ENCODE peak calls at places on chromosomes 16 and 17, in five cellular contexts. C, F, K, D and H are unnamed samples.

GRCh38 chr16:85944572-85945423 is 45.8 kb downstream of the IRF8 start:
- DNase-seq in C (no peak), F (no peak), K (no peak), D (no peak), H (no peak)

GRCh38 chr16:27598226-27598625 is 48.3 kb downstream of the KATNIP start:
- DNase-seq in C (no peak), F (no peak), K (no peak), D (no peak), H (no peak)

GRCh38 chr17:4597975-4598374 is 13.6 kb downstream of the SMTNL2 start:
- DNase-seq in C (no peak), F (no peak), K (no peak), D (no peak), H (peak; percentile 78)

GRCh38 chr17:17570207-17570797 is 21.2 kb downstream of the PEMT start:
- DNase-seq in C (no peak), F (peak; percentile 56), K (no peak), D (no peak), H (no peak)

GRCh38 chr17:63332286-63332685 is 113.8 kb downstream of the CYB561 start:
- DNase-seq in C (no peak), F (no peak), K (no peak), D (no peak), H (no peak)

GRCh38 chr16:75252049-75252864 is 833 bp upstream of the BCAR1 start:
- DNase-seq in C (no peak), F (no peak), K (no peak), D (no peak), H (peak; percentile 67)

GRCh38 chr16:86821933-86822332 is 243.6 kb downstream of the FOXL1 start:
- DNase-seq in C (no peak), F (no peak), K (no peak), D (no peak), H (no peak)

GRCh38 chr17:3695723-3696411 is at the start of gene P2RX5:
- DNase-seq in C (peak; percentile 76), F (no peak), K (no peak), D (no peak), H (peak; percentile 70)

GRCh38 chr16:4488486-4488967 is 12.3 kb downstream of the HMOX2 start:
- DNase-seq in C (no peak), F (no peak), K (no peak), D (no peak), H (no peak)

GRCh38 chr16:65142276-65142675 is 20.4 kb upstream of the CDH11 start:
- DNase-seq in C (no peak), F (no peak), K (no peak), D (no peak), H (no peak)

GRCh38 chr16:14321542-14321941 is 250.4 kb downstream of the MRTFB start:
- DNase-seq in C (no peak), F (peak; percentile 80), K (no peak), D (no peak), H (no peak)